ENCODE peak calls at places on chromosome 20, in four cellular contexts. U is suprapubic skin, W is tibial nerve, N is upper lobe of left lung. B is an unnamed sample.

GRCh38 chr20:13220857-13221297 is at the start of gene ISM1:
- DNase-seq in U (no peak), N (no peak), W (no peak), B (peak; percentile 39)

GRCh38 chr20:6866741-6867140 is 99.3 kb downstream of the BMP2 start:
- DNase-seq in U (no peak), W (no peak), N (no peak), B (no peak)

GRCh38 chr20:47221036-47221625 is 135.4 kb downstream of the ZMYND8 start:
- DNase-seq in U (no peak), N (no peak), W (no peak), B (no peak)

GRCh38 chr20:40008177-40008576 is 680.9 kb downstream of the MAFB start:
- DNase-seq in U (no peak), N (no peak), W (no peak), B (no peak)

GRCh38 chr20:45402946-45403345 is 5.1 kb upstream of the DBNDD2 start:
- DNase-seq in U (no peak), N (no peak), W (no peak), B (no peak)

GRCh38 chr20:47276856-47277541 is 79.5 kb downstream of the ZMYND8 start:
- DNase-seq in U (peak; percentile 77), W (no peak), N (no peak), B (peak; percentile 76)

GRCh38 chr20:62211216-62211615 is 8.9 kb downstream of the HRH3 start:
- DNase-seq in U (no peak), W (no peak), N (no peak), B (no peak)

GRCh38 chr20:55067158-55067825 is 591.9 kb downstream of the DOK5 start:
- DNase-seq in U (no peak), W (no peak), N (no peak), B (no peak)

GRCh38 chr20:651713-652610 is 1.0 kb downstream of the SRXN1 start:
- DNase-seq in U (no peak), W (no peak), N (peak; percentile 31), B (no peak)

GRCh38 chr20:57323034-57323433 is 6.6 kb upstream of the SPO11 start:
- DNase-seq in N (no peak), U (peak; percentile 81), W (no peak), B (peak; percentile 32)

GRCh38 chr20:45355209-45355608 is 7.0 kb upstream of the SDC4 start:
- DNase-seq in N (no peak), U (no peak), W (no peak), B (no peak)

GRCh38 chr20:18101125-18101820 is 36.4 kb upstream of the KAT14 start:
- DNase-seq in U (no peak), W (no peak), N (no peak), B (no peak)

DNA sequence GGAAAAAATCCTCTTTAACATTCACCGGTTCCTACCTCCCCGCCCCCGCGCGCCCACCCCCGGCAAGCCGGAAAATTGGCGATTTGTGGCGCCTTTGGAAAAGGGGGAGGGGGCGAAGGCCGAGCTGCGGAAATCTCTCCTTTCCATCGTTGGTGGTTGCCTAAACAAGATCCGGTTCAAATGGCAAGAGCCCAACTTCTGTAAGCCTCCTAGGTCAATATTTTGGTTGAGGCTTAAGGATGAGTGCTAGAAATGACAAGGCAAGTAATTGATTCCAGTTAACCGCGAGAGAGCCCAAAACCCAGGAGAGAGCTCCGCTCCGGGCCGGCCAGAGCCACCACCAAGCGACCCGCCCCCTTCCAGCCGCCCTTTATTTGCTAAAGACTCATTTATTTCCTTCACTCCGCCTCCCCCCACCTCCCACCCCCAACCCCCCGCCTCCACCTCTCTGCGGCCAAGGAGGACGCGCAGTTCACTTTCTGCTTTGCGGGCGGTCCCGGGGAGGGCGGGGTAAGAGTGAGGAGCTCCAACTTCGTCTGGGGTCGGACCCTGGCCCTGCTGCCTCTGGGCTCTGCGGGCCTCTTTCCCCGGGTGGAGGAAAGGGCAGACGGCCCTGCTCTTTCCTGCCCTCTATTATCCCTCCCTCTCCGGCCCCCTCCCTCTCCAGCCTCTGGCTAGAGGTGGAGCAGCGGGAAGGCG is 838 bp upstream of the NKX2-2 start:
- DNase-seq in U (no peak), W (no peak), N (no peak), B (no peak)
- H3K4me1 ChIP-seq in U (peaks cover 66% of the 10 kb centered on the region), W (peaks cover 87% of the 10 kb centered on the region), N (peaks cover 66% of the 10 kb centered on the region), B (peaks cover 15% of the 10 kb centered on the region)

GRCh38 chr20:59050437-59050836 is 7.9 kb upstream of the PRELID3B start:
- DNase-seq in N (no peak), W (no peak), U (no peak), B (no peak)

GRCh38 chr20:59044796-59045195 is 2.2 kb upstream of the PRELID3B start:
- DNase-seq in W (no peak), N (no peak), U (no peak), B (no peak)

GRCh38 chr20:59046862-59047261 is 4.3 kb upstream of the PRELID3B start:
- DNase-seq in W (no peak), U (no peak), N (no peak), B (no peak)

GRCh38 chr20:59048681-59049030 is 6.1 kb upstream of the PRELID3B start:
- DNase-seq in U (no peak), W (no peak), N (no peak), B (no peak)

GRCh38 chr20:59047938-59048680 is 5.5 kb upstream of the PRELID3B start:
- DNase-seq in U (no peak), W (no peak), N (peak; percentile 75), B (no peak)
- TF ChIP-seq POLR2A in U (no peak), W (no peak), N (no peak), B (no peak)

DNA sequence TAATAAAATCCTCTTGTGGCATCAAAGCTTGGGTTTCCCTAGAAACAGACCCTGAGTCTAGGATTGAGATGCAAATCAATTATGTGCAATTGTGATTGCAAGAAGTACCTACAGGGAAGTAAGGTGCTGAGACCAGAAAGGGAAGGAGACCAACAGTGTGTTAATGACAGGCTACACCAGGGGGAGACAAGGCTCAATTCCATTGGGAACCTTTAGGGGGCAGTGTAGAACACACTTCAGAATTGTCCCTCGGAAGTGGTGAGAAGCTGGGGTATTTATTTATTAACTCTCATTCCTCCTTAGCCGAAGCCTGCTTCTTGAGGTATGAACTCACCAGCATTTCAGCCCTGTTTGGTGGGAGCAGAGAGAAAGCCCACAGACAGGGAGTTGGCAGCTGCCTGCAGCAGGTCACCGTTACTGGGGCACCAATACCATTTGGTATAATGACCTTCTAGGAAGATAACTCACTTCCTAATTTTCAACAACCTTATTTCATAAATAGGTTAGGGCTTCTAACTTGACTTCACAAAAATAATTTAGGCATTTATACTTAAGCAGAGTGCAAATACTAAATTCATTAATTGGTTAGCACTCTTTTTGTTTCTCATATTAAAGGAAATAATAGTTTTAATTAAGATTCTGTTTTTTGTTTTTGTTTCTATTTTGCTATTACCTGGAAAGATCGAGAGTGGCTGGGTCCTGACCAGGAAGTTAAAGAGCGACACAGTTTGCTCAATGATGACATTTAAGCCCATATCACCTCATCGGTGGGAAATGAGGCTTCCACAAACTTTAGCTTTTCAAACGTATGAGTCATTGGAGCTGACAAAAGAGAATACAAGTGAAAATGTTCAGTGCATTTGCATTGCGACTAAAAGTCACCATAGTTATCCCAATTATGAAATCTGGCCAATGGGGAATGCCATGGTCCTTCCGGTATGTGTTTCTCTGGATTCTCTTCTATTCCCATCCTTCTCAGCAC is 94.8 kb downstream of the BTBD3 start:
- DNase-seq in W (no peak), N (peak; percentile 27), U (no peak), B (no peak)
- H3K4me1 ChIP-seq in W (peaks cover 7% of the 10 kb centered on the region), N (peaks cover 6% of the 10 kb centered on the region), U (no peaks in the 10 kb centered on the region), B (no peaks in the 10 kb centered on the region)

DNA sequence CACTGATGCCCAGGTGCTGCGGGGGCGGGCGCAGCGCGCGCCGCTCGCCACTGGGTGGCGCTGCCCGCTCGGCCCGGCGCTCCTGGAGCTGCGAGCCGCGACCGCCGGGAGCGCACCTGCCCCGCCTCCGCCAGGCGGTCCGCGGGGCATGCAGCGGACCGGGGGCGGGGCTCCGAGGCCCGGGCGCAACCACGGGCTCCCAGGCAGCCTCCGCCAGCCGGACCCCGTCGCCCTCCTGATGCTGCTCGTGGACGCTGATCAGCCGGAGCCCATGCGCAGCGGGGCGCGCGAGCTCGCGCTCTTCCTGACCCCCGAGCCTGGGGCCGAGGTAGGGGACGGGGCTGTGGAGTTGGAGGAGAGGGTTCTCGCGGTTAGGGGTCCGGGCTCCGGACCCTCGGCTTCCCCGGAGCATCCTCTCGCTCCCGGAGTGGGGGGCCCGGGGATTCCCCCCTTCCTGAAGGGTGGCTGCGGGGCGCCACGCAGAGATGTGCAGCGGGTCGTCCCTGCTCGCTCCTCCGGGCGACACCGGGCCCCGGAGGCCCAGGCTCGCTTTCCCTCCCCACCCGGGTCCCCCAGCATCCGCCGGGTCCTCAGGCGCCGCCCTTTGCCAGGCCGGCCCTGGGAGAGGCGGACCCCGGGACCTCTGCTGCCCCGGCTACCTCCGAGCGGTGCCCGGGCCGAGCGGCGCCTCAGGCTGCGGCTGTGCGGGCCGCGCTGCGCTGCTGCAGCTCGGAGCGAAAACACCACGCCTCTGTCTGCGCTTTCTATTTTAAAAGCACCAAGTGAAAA is at the start of gene BCAS4:
- DNase-seq in U (peak; percentile 71), W (peak; percentile 45), N (peak; percentile 84), B (peak; percentile 70)
- TF ChIP-seq POLR2A in U (no peak), W (no peak), N (no peak), B (no peak)

GRCh38 chr20:36544134-36545018 is 3.1 kb downstream of the MYL9 start:
- DNase-seq in U (no peak), W (no peak), N (peak; percentile 32), B (no peak)
- H3K4me1 ChIP-seq in U (peaks cover 42% of the 10 kb centered on the region), W (peaks cover 64% of the 10 kb centered on the region), N (peaks cover 44% of the 10 kb centered on the region), B (no peaks in the 10 kb centered on the region)

GRCh38 chr20:44183282-44183681 is 3.7 kb downstream of the JPH2 start:
- DNase-seq in U (no peak), N (no peak), W (no peak), B (no peak)

GRCh38 chr20:44182135-44182765 is 4.7 kb downstream of the JPH2 start:
- DNase-seq in N (no peak), W (no peak), U (no peak), B (no peak)

GRCh38 chr20:44182863-44183262 is 4.1 kb downstream of the JPH2 start:
- DNase-seq in N (no peak), U (no peak), W (no peak), B (no peak)

GRCh38 chr20:44181611-44182010 is 5.4 kb downstream of the JPH2 start:
- DNase-seq in W (no peak), N (no peak), U (no peak), B (no peak)

GRCh38 chr20:44180814-44181213 is 6.2 kb downstream of the JPH2 start:
- DNase-seq in N (no peak), U (no peak), W (no peak), B (no peak)
- TF ChIP-seq POLR2A in N (no peak), U (no peak), W (no peak), B (no peak)

GRCh38 chr20:20000223-20000968 is 16.8 kb upstream of the NAA20 start:
- DNase-seq in W (no peak), N (no peak), U (no peak), B (no peak)
- H3K4me1 ChIP-seq in W (peaks cover 59% of the 10 kb centered on the region), N (peaks cover 36% of the 10 kb centered on the region), U (peaks cover 38% of the 10 kb centered on the region), B (peaks cover 14% of the 10 kb centered on the region)

B was measured in breast epithelium.